ENCODE peak calls at places on chromosome 11, in ten cellular contexts. I, K, M, P, G, H, D, N, W and J are unnamed samples.

GRCh38 chr11:134625631-134626030 is 213.6 kb upstream of the B3GAT1 start:
- DNase-seq in P (no peak), I (no peak), M (no peak), W (no peak), N (no peak), K (no peak), H (no peak), G (no peak), D (no peak), J (no peak)

GRCh38 chr11:37718431-37718999 is 1120.5 kb upstream of the RAG2 start:
- DNase-seq in G (no peak), W (no peak), P (no peak), N (no peak), K (no peak), M (no peak), I (no peak), D (no peak), H (peak), J (no peak)

GRCh38 chr11:90997241-90997640 is 774.4 kb upstream of the CHORDC1 start:
- DNase-seq in M (no peak), K (no peak), D (no peak), I (no peak), P (no peak), G (no peak), W (no peak), H (no peak), N (no peak), J (no peak)

GRCh38 chr11:76797341-76798201 is 14.4 kb downstream of the TSKU start:
- DNase-seq in P (peak), D (no peak), W (no peak), G (no peak), I (no peak), N (no peak), H (no peak), M (no peak), K (no peak), J (no peak)

GRCh38 chr11:32071811-32072210 is 19.1 kb upstream of the RCN1 start:
- DNase-seq in I (no peak), G (peak), M (no peak), W (no peak), P (no peak), D (no peak), K (no peak), H (peak), N (peak), J (peak)

GRCh38 chr11:102451693-102452460 is 688 bp downstream of the TMEM123 start:
- DNase-seq in H (peak), N (peak), K (peak), W (peak), M (peak), D (peak), P (no peak), I (peak), G (peak), J (no peak)

GRCh38 chr11:117815262-117815803 is 9.2 kb downstream of the FXYD2 start:
- DNase-seq in M (peak), H (no peak), I (peak), G (no peak), D (peak), K (no peak), N (no peak), W (peak), P (no peak), J (no peak)

GRCh38 chr11:70522613-70523311 is 124.4 kb downstream of the CTTN start:
- DNase-seq in I (peak), D (peak), H (no peak), G (no peak), K (no peak), N (no peak), P (no peak), W (no peak), M (peak), J (no peak)

GRCh38 chr11:90476442-90477007 is 253.7 kb upstream of the CHORDC1 start:
- DNase-seq in I (peak), P (no peak), M (peak), N (no peak), G (peak), K (peak), H (peak), D (no peak), W (no peak), J (peak)

GRCh38 chr11:134532176-134532920 is 120.3 kb upstream of the B3GAT1 start:
- DNase-seq in I (no peak), N (no peak), G (no peak), M (no peak), D (no peak), W (no peak), P (no peak), K (peak), H (no peak), J (no peak)

GRCh38 chr11:3123761-3124733 is 41.1 kb downstream of the OSBPL5 start:
- DNase-seq in M (no peak), I (peak), H (peak), N (peak), P (peak), K (peak), G (peak), W (peak), D (peak), J (peak)

GRCh38 chr11:111514216-111515031 is at the start of gene HOATZ:
- DNase-seq in M (peak), P (no peak), G (no peak), N (no peak), H (no peak), K (no peak), W (no peak), I (peak), D (no peak), J (no peak)

GRCh38 chr11:67099841-67100324 is 19.2 kb upstream of the KDM2A start:
- DNase-seq in M (peak), D (no peak), I (no peak), K (no peak), H (no peak), G (no peak), N (no peak), P (no peak), W (no peak), J (no peak)

GRCh38 chr11:67090717-67091116 is 28.3 kb upstream of the KDM2A start:
- DNase-seq in I (no peak), W (no peak), K (no peak), D (no peak), M (no peak), H (no peak), N (no peak), P (no peak), G (no peak), J (no peak)

GRCh38 chr11:67098799-67099198 is 20.3 kb upstream of the KDM2A start:
- DNase-seq in H (no peak), N (no peak), I (no peak), K (peak), D (no peak), G (no peak), W (no peak), M (no peak), P (no peak), J (no peak)

DNA sequence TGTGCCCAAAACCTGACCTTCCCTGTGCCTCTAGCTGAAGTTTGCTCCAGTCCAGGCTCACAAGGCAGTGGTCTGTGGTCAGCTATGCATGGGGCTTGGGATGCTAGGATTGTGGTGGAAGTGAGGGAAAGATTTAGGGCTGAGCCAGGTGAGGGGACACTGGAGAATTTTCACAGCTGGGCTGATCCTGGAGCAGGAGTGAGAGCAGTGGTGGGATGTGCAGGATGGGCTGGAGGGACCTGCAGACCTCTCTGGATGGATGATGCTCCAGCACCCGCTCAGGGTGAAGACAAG is 23.9 kb upstream of the KDM2A start:
- DNase-seq in G (no peak), I (no peak), P (no peak), K (no peak), N (no peak), D (no peak), M (no peak), H (no peak), W (no peak), J (no peak)
- TF ChIP-seq CTCF in G (no peak), I (no peak), P (no peak), K (no peak), N (no peak), D (no peak), M (no peak), H (no peak), W (peak), J (no peak)

GRCh38 chr11:7605544-7605943 is 67.8 kb downstream of the CYB5R2 start:
- DNase-seq in H (no peak), W (no peak), N (peak), P (no peak), G (peak), D (no peak), M (no peak), I (no peak), K (no peak), J (peak)

GRCh38 chr11:7609015-7609414 is 64.3 kb downstream of the CYB5R2 start:
- DNase-seq in M (no peak), K (no peak), G (no peak), H (no peak), P (no peak), N (no peak), D (no peak), I (no peak), W (no peak), J (no peak)

GRCh38 chr11:7604331-7604973 is 68.8 kb downstream of the CYB5R2 start:
- DNase-seq in N (no peak), P (no peak), H (no peak), G (no peak), M (no peak), I (no peak), W (peak), D (peak), K (no peak), J (no peak)

GRCh38 chr11:7609521-7609920 is 63.8 kb downstream of the CYB5R2 start:
- DNase-seq in I (no peak), M (no peak), H (no peak), G (no peak), P (no peak), K (no peak), D (no peak), N (peak), W (no peak), J (no peak)

DNA sequence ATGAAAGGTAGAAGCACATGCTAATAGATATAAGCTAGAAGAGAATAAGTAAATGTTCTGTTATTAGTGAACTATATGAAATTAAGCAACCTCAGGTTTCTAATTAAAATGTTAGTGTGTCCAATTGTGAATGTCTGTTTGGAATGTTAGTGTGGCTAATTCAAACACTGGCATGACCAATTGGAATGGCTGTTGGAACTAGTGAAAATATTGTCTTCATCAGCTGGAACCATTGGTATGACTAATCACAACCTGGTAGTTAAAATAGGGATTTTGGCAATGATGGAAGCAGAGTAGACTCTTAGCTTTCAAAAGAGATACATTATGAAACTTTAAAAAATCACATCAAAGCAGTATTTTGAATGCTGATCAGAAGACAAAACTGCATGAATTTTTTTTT is 66.8 kb downstream of the CYB5R2 start:
- DNase-seq in I (no peak), N (peak), G (no peak), P (no peak), M (no peak), H (no peak), K (no peak), W (no peak), D (no peak), J (no peak)
- H3K4me3 ChIP-seq in I (no peak), N (no peak), G (no peak), P (no peak), M (no peak), H (no peak), K (no peak), W (no peak), D (no peak), J (no peak)

DNA sequence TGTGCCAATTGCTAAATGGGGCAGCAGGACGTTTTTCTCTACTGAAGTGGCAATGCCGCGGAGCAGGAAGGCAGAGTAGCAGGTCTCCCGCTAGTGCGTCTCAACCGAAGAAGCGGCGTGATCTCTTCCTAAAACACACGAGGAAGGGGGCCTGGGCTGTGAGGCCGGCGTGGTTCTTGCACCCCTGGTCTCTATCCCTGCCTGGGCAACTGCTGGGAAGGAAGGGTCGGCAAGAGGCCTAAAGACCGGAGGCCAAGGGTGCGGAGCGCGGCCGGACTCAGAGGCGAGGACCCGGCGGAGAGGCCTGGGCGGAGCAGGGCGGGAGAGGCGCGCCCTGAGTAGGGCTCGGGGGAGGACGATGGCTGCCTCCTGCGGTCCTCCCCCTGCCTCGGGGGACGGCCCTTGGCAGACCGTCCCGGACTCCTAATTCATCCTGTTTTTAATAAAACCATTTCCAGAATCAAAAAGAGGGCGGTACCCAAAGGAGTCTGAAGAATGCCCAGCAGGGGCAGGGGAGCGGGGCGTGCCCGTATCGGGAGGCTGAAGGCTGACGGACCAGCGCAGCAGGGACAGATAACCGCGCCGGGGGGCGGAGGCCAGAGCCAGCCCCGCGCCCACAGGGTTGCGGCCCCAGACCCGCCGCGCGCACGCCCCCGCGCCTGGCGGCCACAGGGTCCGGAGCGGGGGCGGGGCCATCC is 559 bp upstream of the APLP2 start:
- DNase-seq in I (peak), W (no peak), P (peak), N (peak), M (no peak), K (peak), G (peak), D (peak), H (peak), J (peak)
- TF ChIP-seq CTCF in I (peak), W (no peak), P (peak), N (peak), M (no peak), K (no peak), G (no peak), D (peak), H (no peak), J (peak)

DNA sequence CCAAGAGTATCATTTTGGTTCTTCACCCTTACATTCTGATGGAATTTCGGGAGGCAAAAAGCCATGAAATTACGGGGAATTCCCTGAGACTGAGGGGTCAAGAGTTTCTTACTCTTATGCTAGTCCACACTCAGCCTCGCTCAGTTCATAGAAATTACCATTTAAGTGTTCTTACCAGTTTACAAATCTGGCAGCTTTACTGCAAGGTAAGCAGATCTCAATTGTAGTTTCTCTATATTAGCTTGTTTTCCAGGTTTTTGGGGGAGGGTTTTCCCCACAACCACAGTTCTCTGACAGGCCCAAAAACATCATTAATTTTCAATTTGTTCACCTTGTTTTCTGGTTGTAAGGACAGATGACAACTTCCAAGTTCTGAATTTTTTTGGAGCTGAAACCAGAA is 1028.4 kb downstream of the FAM181B start:
- DNase-seq in P (no peak), N (no peak), M (no peak), D (no peak), I (no peak), H (no peak), K (no peak), W (no peak), G (no peak), J (no peak)
- H3K4me3 ChIP-seq in P (no peak), N (no peak), M (no peak), D (no peak), I (no peak), H (no peak), K (no peak), W (no peak), G (no peak), J (no peak)

GRCh38 chr11:106305458-106305857 is 228.0 kb downstream of the AASDHPPT start:
- DNase-seq in W (no peak), P (no peak), I (no peak), M (no peak), H (peak), N (no peak), G (peak), D (no peak), K (no peak), J (no peak)

GRCh38 chr11:106302416-106302815 is 225.0 kb downstream of the AASDHPPT start:
- DNase-seq in I (no peak), N (no peak), M (no peak), D (no peak), P (no peak), K (no peak), W (no peak), G (peak), H (no peak), J (no peak)

GRCh38 chr11:106309070-106309684 is 231.7 kb downstream of the AASDHPPT start:
- DNase-seq in D (no peak), M (no peak), K (no peak), N (no peak), I (no peak), G (no peak), H (no peak), W (no peak), P (no peak), J (no peak)

GRCh38 chr11:106304274-106304673 is 226.8 kb downstream of the AASDHPPT start:
- DNase-seq in W (no peak), G (no peak), K (no peak), H (peak), M (no peak), N (peak), I (no peak), D (no peak), P (no peak), J (no peak)

DNA sequence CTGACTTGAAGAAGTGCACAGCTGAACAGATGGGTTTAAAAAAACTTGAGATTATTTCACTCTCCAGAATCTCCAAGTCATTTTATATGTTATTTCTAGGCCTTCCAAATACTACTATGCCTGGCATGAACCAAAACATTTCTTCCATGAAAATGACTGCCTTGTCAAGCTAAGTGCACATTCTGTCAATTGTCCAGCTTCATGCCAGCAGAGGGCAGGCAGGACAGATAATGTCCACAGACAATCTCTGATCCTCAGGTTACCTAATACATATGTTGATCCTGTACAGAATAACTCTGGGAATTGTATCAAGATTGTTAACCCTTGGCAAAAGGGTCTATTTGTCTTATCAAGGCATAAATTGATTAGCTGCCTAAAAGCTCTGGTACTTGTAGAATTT is 229.5 kb downstream of the AASDHPPT start:
- DNase-seq in K (no peak), M (no peak), W (no peak), I (no peak), N (no peak), G (peak), H (no peak), P (no peak), D (no peak), J (no peak)
- TF ChIP-seq CTCF in K (no peak), M (no peak), W (no peak), I (no peak), N (peak), G (peak), H (peak), P (no peak), D (no peak), J (peak)